ENCODE peak calls at places on chromosomes 13 and 19, in ten cellular contexts. One of them, this sample, is unnamed.

GRCh38 chr13:22086593-22086992 is 415.7 kb downstream of the FGF9 start:
- DNase-seq in HEK293T: no peak
- DNase-seq in hepatocyte: no peak
- DNase-seq in dermis blood vessel endothelial cell: no peak
- DNase-seq in A172: no peak
- DNase-seq in HTR-8/SVneo: no peak
- DNase-seq in uterus: no peak
- DNase-seq in upper lobe of right lung: no peak
- DNase-seq in ACHN: no peak
- DNase-seq in stimulated activated CD4-positive, alpha-beta T cell treated with anti-CD3 and anti-CD28 coated beads, Interleukin-1b, Interleukin-23, amount 100 ng/mL, for 24 hours: no peak
- DNase-seq in this sample: no peak

GRCh38 chr13:41456768-41457588 is at the start of gene RGCC:
- DNase-seq in HEK293T: peak; percentile 76
- DNase-seq in hepatocyte: peak; percentile 83
- DNase-seq in dermis blood vessel endothelial cell: peak; percentile 85
- DNase-seq in A172: no peak
- DNase-seq in HTR-8/SVneo: peak; percentile 26
- DNase-seq in uterus: peak; percentile 46
- DNase-seq in upper lobe of right lung: peak; percentile 96
- DNase-seq in ACHN: peak; percentile 37
- DNase-seq in stimulated activated CD4-positive, alpha-beta T cell treated with anti-CD3 and anti-CD28 coated beads, Interleukin-1b, Interleukin-23, amount 100 ng/mL, for 24 hours: peak; percentile 93
- DNase-seq in this sample: no peak

GRCh38 chr13:112651750-112652511 is 37.9 kb upstream of the ATP11A start:
- DNase-seq in HEK293T: no peak
- DNase-seq in hepatocyte: no peak
- DNase-seq in dermis blood vessel endothelial cell: no peak
- DNase-seq in A172: no peak
- DNase-seq in HTR-8/SVneo: no peak
- DNase-seq in uterus: no peak
- DNase-seq in upper lobe of right lung: no peak
- DNase-seq in ACHN: no peak
- DNase-seq in stimulated activated CD4-positive, alpha-beta T cell treated with anti-CD3 and anti-CD28 coated beads, Interleukin-1b, Interleukin-23, amount 100 ng/mL, for 24 hours: no peak
- DNase-seq in this sample: no peak

GRCh38 chr13:69556540-69557196 is 551.0 kb upstream of the ATXN8OS start:
- DNase-seq in HEK293T: no peak
- DNase-seq in hepatocyte: no peak
- DNase-seq in dermis blood vessel endothelial cell: no peak
- DNase-seq in A172: no peak
- DNase-seq in HTR-8/SVneo: no peak
- DNase-seq in uterus: no peak
- DNase-seq in upper lobe of right lung: no peak
- DNase-seq in ACHN: no peak
- DNase-seq in stimulated activated CD4-positive, alpha-beta T cell treated with anti-CD3 and anti-CD28 coated beads, Interleukin-1b, Interleukin-23, amount 100 ng/mL, for 24 hours: no peak
- DNase-seq in this sample: no peak

GRCh38 chr13:23087884-23088283 is 92.9 kb upstream of the SGCG start:
- DNase-seq in HEK293T: peak; percentile 31
- DNase-seq in hepatocyte: peak; percentile 32
- DNase-seq in dermis blood vessel endothelial cell: peak; percentile 14
- DNase-seq in A172: peak; percentile 4
- DNase-seq in HTR-8/SVneo: no peak
- DNase-seq in uterus: no peak
- DNase-seq in upper lobe of right lung: no peak
- DNase-seq in ACHN: peak; percentile 38
- DNase-seq in stimulated activated CD4-positive, alpha-beta T cell treated with anti-CD3 and anti-CD28 coated beads, Interleukin-1b, Interleukin-23, amount 100 ng/mL, for 24 hours: peak; percentile 1
- DNase-seq in this sample: no peak

GRCh38 chr19:38617764-38618589 is at the start of gene MAP4K1:
- DNase-seq in HEK293T: no peak
- DNase-seq in hepatocyte: no peak
- DNase-seq in dermis blood vessel endothelial cell: no peak
- DNase-seq in A172: no peak
- DNase-seq in HTR-8/SVneo: no peak
- DNase-seq in uterus: no peak
- DNase-seq in upper lobe of right lung: peak; percentile 74
- DNase-seq in ACHN: no peak
- DNase-seq in stimulated activated CD4-positive, alpha-beta T cell treated with anti-CD3 and anti-CD28 coated beads, Interleukin-1b, Interleukin-23, amount 100 ng/mL, for 24 hours: peak; percentile 75
- DNase-seq in this sample: no peak

GRCh38 chr19:52626915-52627314 is 11.2 kb downstream of the ZNF83 start:
- DNase-seq in HEK293T: no peak
- DNase-seq in hepatocyte: no peak
- DNase-seq in dermis blood vessel endothelial cell: no peak
- DNase-seq in A172: no peak
- DNase-seq in HTR-8/SVneo: no peak
- DNase-seq in uterus: no peak
- DNase-seq in upper lobe of right lung: no peak
- DNase-seq in ACHN: no peak
- DNase-seq in stimulated activated CD4-positive, alpha-beta T cell treated with anti-CD3 and anti-CD28 coated beads, Interleukin-1b, Interleukin-23, amount 100 ng/mL, for 24 hours: no peak
- DNase-seq in this sample: no peak

GRCh38 chr13:46039421-46040036 is 13.0 kb downstream of the ZC3H13 start:
- DNase-seq in HEK293T: no peak
- DNase-seq in hepatocyte: no peak
- DNase-seq in dermis blood vessel endothelial cell: no peak
- DNase-seq in A172: no peak
- DNase-seq in HTR-8/SVneo: no peak
- DNase-seq in uterus: no peak
- DNase-seq in upper lobe of right lung: no peak
- DNase-seq in ACHN: no peak
- DNase-seq in stimulated activated CD4-positive, alpha-beta T cell treated with anti-CD3 and anti-CD28 coated beads, Interleukin-1b, Interleukin-23, amount 100 ng/mL, for 24 hours: no peak
- DNase-seq in this sample: no peak

GRCh38 chr19:45577111-45577905 is 7.3 kb downstream of the OPA3 start:
- DNase-seq in HEK293T: no peak
- DNase-seq in hepatocyte: peak; percentile 86
- DNase-seq in dermis blood vessel endothelial cell: peak; percentile 34
- DNase-seq in A172: peak; percentile 81
- DNase-seq in HTR-8/SVneo: peak; percentile 80
- DNase-seq in uterus: no peak
- DNase-seq in upper lobe of right lung: no peak
- DNase-seq in ACHN: peak; percentile 76
- DNase-seq in stimulated activated CD4-positive, alpha-beta T cell treated with anti-CD3 and anti-CD28 coated beads, Interleukin-1b, Interleukin-23, amount 100 ng/mL, for 24 hours: no peak
- DNase-seq in this sample: no peak

GRCh38 chr19:18292810-18293641 is 11.6 kb upstream of the JUND start:
- DNase-seq in HEK293T: peak; percentile 48
- DNase-seq in hepatocyte: peak; percentile 91
- DNase-seq in dermis blood vessel endothelial cell: peak; percentile 54
- DNase-seq in A172: peak; percentile 60
- DNase-seq in HTR-8/SVneo: peak; percentile 71
- DNase-seq in uterus: peak; percentile 94
- DNase-seq in upper lobe of right lung: peak; percentile 93
- DNase-seq in ACHN: peak; percentile 79
- DNase-seq in stimulated activated CD4-positive, alpha-beta T cell treated with anti-CD3 and anti-CD28 coated beads, Interleukin-1b, Interleukin-23, amount 100 ng/mL, for 24 hours: peak; percentile 55
- DNase-seq in this sample: no peak

GRCh38 chr13:106318941-106319411 is 216.5 kb downstream of the EFNB2 start:
- DNase-seq in HEK293T: no peak
- DNase-seq in hepatocyte: peak; percentile 61
- DNase-seq in dermis blood vessel endothelial cell: peak; percentile 88
- DNase-seq in A172: peak; percentile 85
- DNase-seq in HTR-8/SVneo: peak; percentile 55
- DNase-seq in uterus: peak; percentile 21
- DNase-seq in upper lobe of right lung: no peak
- DNase-seq in ACHN: peak; percentile 41
- DNase-seq in stimulated activated CD4-positive, alpha-beta T cell treated with anti-CD3 and anti-CD28 coated beads, Interleukin-1b, Interleukin-23, amount 100 ng/mL, for 24 hours: no peak
- DNase-seq in this sample: no peak

GRCh38 chr19:49744946-49745381 is 18.1 kb downstream of the TSKS start:
- DNase-seq in HEK293T: no peak
- DNase-seq in hepatocyte: no peak
- DNase-seq in dermis blood vessel endothelial cell: no peak
- DNase-seq in A172: no peak
- DNase-seq in HTR-8/SVneo: no peak
- DNase-seq in uterus: no peak
- DNase-seq in upper lobe of right lung: no peak
- DNase-seq in ACHN: no peak
- DNase-seq in stimulated activated CD4-positive, alpha-beta T cell treated with anti-CD3 and anti-CD28 coated beads, Interleukin-1b, Interleukin-23, amount 100 ng/mL, for 24 hours: no peak
- DNase-seq in this sample: no peak

GRCh38 chr13:113647351-113648217 is 10.4 kb downstream of the ATP4B start:
- DNase-seq in HEK293T: no peak
- DNase-seq in hepatocyte: peak; percentile 51
- DNase-seq in dermis blood vessel endothelial cell: peak; percentile 63
- DNase-seq in A172: peak; percentile 72
- DNase-seq in HTR-8/SVneo: no peak
- DNase-seq in uterus: peak; percentile 49
- DNase-seq in upper lobe of right lung: peak; percentile 96
- DNase-seq in ACHN: peak; percentile 76
- DNase-seq in stimulated activated CD4-positive, alpha-beta T cell treated with anti-CD3 and anti-CD28 coated beads, Interleukin-1b, Interleukin-23, amount 100 ng/mL, for 24 hours: no peak
- DNase-seq in this sample: no peak

GRCh38 chr13:69580255-69580654 is 527.4 kb upstream of the ATXN8OS start:
- DNase-seq in HEK293T: no peak
- DNase-seq in hepatocyte: no peak
- DNase-seq in dermis blood vessel endothelial cell: no peak
- DNase-seq in A172: no peak
- DNase-seq in HTR-8/SVneo: no peak
- DNase-seq in uterus: no peak
- DNase-seq in upper lobe of right lung: no peak
- DNase-seq in ACHN: no peak
- DNase-seq in stimulated activated CD4-positive, alpha-beta T cell treated with anti-CD3 and anti-CD28 coated beads, Interleukin-1b, Interleukin-23, amount 100 ng/mL, for 24 hours: no peak
- DNase-seq in this sample: no peak

GRCh38 chr19:39677931-39678889 is 22.5 kb downstream of the LGALS16 start:
- DNase-seq in HEK293T: no peak
- DNase-seq in hepatocyte: peak; percentile 18
- DNase-seq in dermis blood vessel endothelial cell: peak; percentile 14
- DNase-seq in A172: peak; percentile 45
- DNase-seq in HTR-8/SVneo: peak; percentile 14
- DNase-seq in uterus: no peak
- DNase-seq in upper lobe of right lung: no peak
- DNase-seq in ACHN: peak; percentile 1
- DNase-seq in stimulated activated CD4-positive, alpha-beta T cell treated with anti-CD3 and anti-CD28 coated beads, Interleukin-1b, Interleukin-23, amount 100 ng/mL, for 24 hours: no peak
- DNase-seq in this sample: no peak

GRCh38 chr13:20713751-20714150 is 10.3 kb downstream of the IL17D start:
- DNase-seq in HEK293T: no peak
- DNase-seq in hepatocyte: no peak
- DNase-seq in dermis blood vessel endothelial cell: peak; percentile 61
- DNase-seq in A172: peak; percentile 67
- DNase-seq in HTR-8/SVneo: no peak
- DNase-seq in uterus: no peak
- DNase-seq in upper lobe of right lung: no peak
- DNase-seq in ACHN: no peak
- DNase-seq in stimulated activated CD4-positive, alpha-beta T cell treated with anti-CD3 and anti-CD28 coated beads, Interleukin-1b, Interleukin-23, amount 100 ng/mL, for 24 hours: no peak
- DNase-seq in this sample: no peak

GRCh38 chr19:40303765-40304164 is 18.6 kb upstream of the AKT2 start:
- DNase-seq in HEK293T: no peak
- DNase-seq in hepatocyte: no peak
- DNase-seq in dermis blood vessel endothelial cell: no peak
- DNase-seq in A172: no peak
- DNase-seq in HTR-8/SVneo: no peak
- DNase-seq in uterus: no peak
- DNase-seq in upper lobe of right lung: no peak
- DNase-seq in ACHN: no peak
- DNase-seq in stimulated activated CD4-positive, alpha-beta T cell treated with anti-CD3 and anti-CD28 coated beads, Interleukin-1b, Interleukin-23, amount 100 ng/mL, for 24 hours: no peak
- DNase-seq in this sample: no peak

GRCh38 chr19:18057557-18057956 is 29.2 kb downstream of the IL12RB1 start:
- DNase-seq in HEK293T: no peak
- DNase-seq in hepatocyte: no peak
- DNase-seq in dermis blood vessel endothelial cell: no peak
- DNase-seq in A172: no peak
- DNase-seq in HTR-8/SVneo: no peak
- DNase-seq in uterus: peak; percentile 24
- DNase-seq in upper lobe of right lung: no peak
- DNase-seq in ACHN: no peak
- DNase-seq in stimulated activated CD4-positive, alpha-beta T cell treated with anti-CD3 and anti-CD28 coated beads, Interleukin-1b, Interleukin-23, amount 100 ng/mL, for 24 hours: no peak
- DNase-seq in this sample: no peak

GRCh38 chr19:16778796-16779411 is 50.3 kb upstream of the SIN3B start:
- DNase-seq in HEK293T: peak; percentile 70
- DNase-seq in hepatocyte: peak; percentile 48
- DNase-seq in dermis blood vessel endothelial cell: peak; percentile 81
- DNase-seq in A172: peak; percentile 79
- DNase-seq in HTR-8/SVneo: peak; percentile 78
- DNase-seq in uterus: peak; percentile 46
- DNase-seq in upper lobe of right lung: peak; percentile 72
- DNase-seq in ACHN: peak; percentile 56
- DNase-seq in stimulated activated CD4-positive, alpha-beta T cell treated with anti-CD3 and anti-CD28 coated beads, Interleukin-1b, Interleukin-23, amount 100 ng/mL, for 24 hours: peak; percentile 28
- DNase-seq in this sample: no peak

GRCh38 chr19:50047686-50048085 is 21.9 kb downstream of the ZNF473 start:
- DNase-seq in HEK293T: no peak
- DNase-seq in hepatocyte: no peak
- DNase-seq in dermis blood vessel endothelial cell: no peak
- DNase-seq in A172: no peak
- DNase-seq in HTR-8/SVneo: no peak
- DNase-seq in uterus: no peak
- DNase-seq in upper lobe of right lung: no peak
- DNase-seq in ACHN: no peak
- DNase-seq in stimulated activated CD4-positive, alpha-beta T cell treated with anti-CD3 and anti-CD28 coated beads, Interleukin-1b, Interleukin-23, amount 100 ng/mL, for 24 hours: no peak
- DNase-seq in this sample: no peak

GRCh38 chr19:19744641-19745040 is 11.7 kb upstream of the ZNF14 start:
- DNase-seq in HEK293T: no peak
- DNase-seq in hepatocyte: no peak
- DNase-seq in dermis blood vessel endothelial cell: no peak
- DNase-seq in A172: no peak
- DNase-seq in HTR-8/SVneo: no peak
- DNase-seq in uterus: no peak
- DNase-seq in upper lobe of right lung: no peak
- DNase-seq in ACHN: no peak
- DNase-seq in stimulated activated CD4-positive, alpha-beta T cell treated with anti-CD3 and anti-CD28 coated beads, Interleukin-1b, Interleukin-23, amount 100 ng/mL, for 24 hours: no peak
- DNase-seq in this sample: no peak

This sample was measured in cortex of kidney.